ENCODE peak calls at places on chromosomes 12 and 14, in four cellular contexts. I, U, A and M are unnamed samples.

GRCh38 chr12:122835693-122836026 is 403 bp downstream of the HIP1R start:
- DNase-seq in I (no peak), U (peak; percentile 51), A (no peak), M (peak; percentile 87)

GRCh38 chr14:74710477-74710876 is 2.4 kb downstream of the AREL1 start:
- DNase-seq in A (no peak), U (no peak), I (no peak), M (peak; percentile 30)

GRCh38 chr12:21800011-21800410 is 25.5 kb upstream of the KCNJ8 start:
- DNase-seq in U (no peak), A (no peak), I (no peak), M (no peak)

GRCh38 chr14:105171004-105171673 is 2.6 kb upstream of the JAG2 start:
- DNase-seq in I (no peak), A (no peak), U (no peak), M (no peak)

GRCh38 chr14:104349950-104350349 is 211.6 kb downstream of the KIF26A start:
- DNase-seq in A (no peak), U (no peak), I (no peak), M (no peak)

GRCh38 chr14:74720526-74720925 is 7.6 kb downstream of the FCF1 start:
- DNase-seq in A (no peak), I (no peak), U (no peak), M (no peak)

GRCh38 chr14:75979071-75979571 is 2.7 kb downstream of the TGFB3 start:
- DNase-seq in A (no peak), U (peak; percentile 74), I (no peak), M (peak; percentile 27)

GRCh38 chr12:32895688-32896437 is 714 bp downstream of the PKP2 start:
- DNase-seq in A (no peak), I (no peak), U (peak; percentile 62), M (peak; percentile 32)

GRCh38 chr12:27305673-27306504 is 26.7 kb upstream of the BMAL2 start:
- DNase-seq in U (no peak), A (no peak), I (peak; percentile 27), M (peak; percentile 10)

GRCh38 chr12:111429760-111430417 is 24.2 kb downstream of the SH2B3 start:
- DNase-seq in A (no peak), U (no peak), I (no peak), M (no peak)

GRCh38 chr12:40107098-40107802 is 1.4 kb upstream of the SLC2A13 start:
- DNase-seq in I (peak; percentile 60), A (peak; percentile 42), U (peak; percentile 94), M (peak; percentile 69)

GRCh38 chr12:54879132-54879531 is 24.8 kb downstream of the MUCL1 start:
- DNase-seq in U (no peak), I (no peak), A (no peak), M (no peak)

GRCh38 chr12:132942611-132943010 is 13.5 kb downstream of the ZNF605 start:
- DNase-seq in U (no peak), I (no peak), A (no peak), M (no peak)

GRCh38 chr12:38736821-38737220 is 168.6 kb downstream of the CPNE8 start:
- DNase-seq in U (no peak), A (no peak), I (no peak), M (no peak)

GRCh38 chr14:70658899-70659298 is 17.2 kb downstream of the TTC9 start:
- DNase-seq in A (no peak), I (no peak), U (no peak), M (no peak)

GRCh38 chr12:129848921-129849320 is 54.9 kb downstream of the TMEM132D start:
- DNase-seq in U (no peak), I (no peak), A (no peak), M (no peak)

GRCh38 chr12:108563135-108563803 is 873 bp downstream of the ISCU start:
- DNase-seq in U (peak; percentile 72), I (peak; percentile 87), A (peak; percentile 83), M (peak; percentile 93)

GRCh38 chr12:6855322-6855721 is 3.4 kb downstream of the USP5 start:
- DNase-seq in A (no peak), I (no peak), U (no peak), M (no peak)

GRCh38 chr14:59314019-59314608 is 125.6 kb downstream of the DAAM1 start:
- DNase-seq in I (no peak), A (no peak), U (no peak), M (no peak)

GRCh38 chr14:103729496-103730448 is 14.2 kb downstream of the ZFYVE21 start:
- DNase-seq in U (no peak), I (no peak), A (no peak), M (no peak)

GRCh38 chr12:100141666-100141997 is 1.0 kb downstream of the BLTP3B start:
- DNase-seq in U (no peak), A (no peak), I (peak; percentile 32), M (no peak)

GRCh38 chr14:72692678-72693077 is 201.2 kb downstream of the DPF3 start:
- DNase-seq in A (no peak), I (no peak), U (no peak), M (no peak)

GRCh38 chr12:45762185-45763110 is 32.9 kb downstream of the ARID2 start:
- DNase-seq in A (no peak), U (no peak), I (peak; percentile 19), M (peak; percentile 9)

GRCh38 chr12:122867701-122868461 is 28.0 kb downstream of the VPS37B start:
- DNase-seq in U (peak; percentile 72), A (no peak), I (no peak), M (peak; percentile 50)

GRCh38 chr14:68689426-68689825 is 103.4 kb downstream of the ZFP36L1 start:
- DNase-seq in A (no peak), U (no peak), I (no peak), M (no peak)

GRCh38 chr12:124567035-124567672 is at the start of gene NCOR2:
- DNase-seq in I (no peak), A (no peak), U (peak; percentile 72), M (peak; percentile 85)

GRCh38 chr12:124456133-124456651 is 111.2 kb downstream of the NCOR2 start:
- DNase-seq in I (no peak), A (no peak), U (no peak), M (no peak)

GRCh38 chr14:68669101-68669500 is 123.8 kb downstream of the ZFP36L1 start:
- DNase-seq in U (no peak), A (no peak), I (no peak), M (no peak)

GRCh38 chr12:4441355-4442330 is 4.0 kb downstream of the FGF6 start:
- DNase-seq in I (no peak), A (no peak), U (peak; percentile 55), M (no peak)

GRCh38 chr12:1692895-1693294 is 2.0 kb downstream of the ADIPOR2 start:
- DNase-seq in U (no peak), I (no peak), A (no peak), M (no peak)

GRCh38 chr12:65958456-65958855 is 134.2 kb downstream of the HMGA2 start:
- DNase-seq in U (no peak), A (no peak), I (no peak), M (no peak)

GRCh38 chr12:107571492-107571891 is 114.1 kb upstream of the PWP1 start:
- DNase-seq in A (no peak), U (no peak), I (no peak), M (no peak)

GRCh38 chr12:64780220-64780530 is 21.0 kb upstream of the GNS start:
- DNase-seq in A (no peak), I (no peak), U (peak; percentile 75), M (no peak)

DNA sequence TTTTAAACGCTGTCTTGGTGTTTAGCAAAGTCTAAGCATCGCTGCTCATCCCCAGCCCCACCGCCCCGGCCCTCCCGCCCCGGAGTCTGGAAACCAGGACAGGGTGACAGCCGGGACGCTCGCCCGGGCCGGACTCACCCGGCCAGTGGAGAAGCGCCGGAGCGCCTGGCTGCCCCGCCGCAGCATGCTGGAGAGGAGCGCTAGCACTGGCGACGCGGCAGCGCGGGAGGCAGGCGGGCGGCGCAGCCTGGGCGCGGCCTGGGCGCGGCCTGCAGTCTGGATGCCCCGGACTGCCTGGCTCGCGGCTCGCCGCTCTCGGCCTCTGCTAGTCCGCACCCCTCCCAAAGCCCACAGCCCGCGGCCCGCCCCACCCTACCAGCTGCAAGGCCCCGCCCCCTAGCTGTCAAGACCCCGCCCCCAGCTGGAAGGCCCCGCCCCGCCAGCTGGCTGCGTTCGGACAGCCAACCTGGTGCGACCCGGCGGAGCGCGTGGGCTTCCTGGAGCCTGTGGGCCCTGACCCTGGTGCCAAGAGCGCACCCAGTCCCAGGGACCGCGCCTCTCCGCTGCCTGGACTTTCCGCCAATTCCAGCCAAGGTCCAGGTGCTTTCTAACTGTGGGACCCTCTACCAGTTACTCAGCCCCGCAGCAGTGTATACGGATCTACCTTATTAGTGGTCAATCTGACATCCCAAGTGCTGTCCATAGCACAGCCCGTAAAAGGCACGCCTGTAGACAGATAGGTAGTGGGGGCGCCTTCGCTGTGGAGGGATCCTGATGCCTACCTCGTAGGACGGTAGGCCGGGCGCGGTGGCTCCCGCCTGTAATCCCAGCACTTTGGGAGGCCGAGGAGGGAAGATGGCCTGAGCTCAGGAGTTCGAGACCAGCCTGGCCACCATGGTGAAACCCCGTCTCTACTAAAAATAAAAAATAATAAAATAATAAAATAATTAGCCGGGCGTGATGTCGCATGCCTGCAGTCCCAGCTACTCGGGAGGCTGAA is at the start of gene ALDH1L2:
- DNase-seq in A (no peak), I (peak; percentile 35), U (peak; percentile 99), M (peak; percentile 83)
- TF ChIP-seq EGR1 in A (no peak), I (no peak), U (no peak), M (no peak)

GRCh38 chr12:82880442-82880901 is 193.8 kb downstream of the TMTC2 start:
- DNase-seq in A (no peak), I (no peak), U (no peak), M (no peak)

GRCh38 chr12:82877963-82878362 is 191.3 kb downstream of the TMTC2 start:
- DNase-seq in U (no peak), I (no peak), A (no peak), M (no peak)

GRCh38 chr12:82883396-82884360 is 197.0 kb downstream of the TMTC2 start:
- DNase-seq in A (no peak), U (no peak), I (no peak), M (no peak)
- TF ChIP-seq EGR1 in A (no peak), U (no peak), I (no peak), M (no peak)

GRCh38 chr12:52147983-52148540 is 43.8 kb downstream of the KRT80 start:
- DNase-seq in I (no peak), A (no peak), U (no peak), M (no peak)

GRCh38 chr12:52147367-52147972 is 44.3 kb downstream of the KRT80 start:
- DNase-seq in U (no peak), I (peak; percentile 99), A (no peak), M (peak; percentile 77)

GRCh38 chr12:52145228-52145940 is 46.4 kb downstream of the KRT80 start:
- DNase-seq in U (no peak), A (no peak), I (no peak), M (no peak)

GRCh38 chr12:52145941-52146821 is 45.6 kb downstream of the KRT80 start:
- DNase-seq in U (no peak), A (no peak), I (no peak), M (no peak)

GRCh38 chr12:52146822-52147366 is 44.9 kb downstream of the KRT80 start:
- DNase-seq in I (no peak), U (no peak), A (no peak), M (no peak)
- TF ChIP-seq EGR1 in I (no peak), U (no peak), A (no peak), M (no peak)

DNA sequence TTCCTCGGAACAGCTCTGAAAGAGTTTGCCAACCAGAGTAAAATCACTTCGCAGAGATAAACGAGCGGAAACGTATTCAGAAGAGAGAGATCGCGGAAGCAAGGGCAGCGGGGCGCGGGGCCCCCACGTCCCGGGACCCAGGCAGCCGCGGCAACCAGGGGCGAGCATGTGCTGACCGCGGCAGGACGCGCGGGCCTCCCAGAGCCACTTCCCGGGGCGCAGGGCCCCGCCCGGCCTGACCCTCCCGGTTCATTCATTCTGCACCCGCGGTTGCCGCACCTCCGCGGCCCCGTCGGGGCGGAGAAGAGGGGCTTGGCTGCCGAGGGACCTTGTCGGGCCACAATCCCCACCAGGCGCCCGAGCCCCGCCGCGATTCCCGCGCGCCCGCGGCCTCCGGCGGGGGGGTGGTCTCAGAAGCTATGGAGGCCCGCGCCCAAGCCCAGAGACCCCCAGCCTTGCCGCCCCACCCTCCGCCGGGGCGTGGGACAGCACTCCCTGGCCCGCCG is 583 bp downstream of the UBE2N start:
- DNase-seq in A (no peak), U (no peak), I (no peak), M (peak; percentile 52)
- TF ChIP-seq EGR1 in A (no peak), U (no peak), I (no peak), M (no peak)